ENCODE peak calls at places on chromosome 15, in five cellular contexts. B is A549, M is sigmoid colon, U is tibial nerve, K is adrenal gland. Q is an unnamed sample.

GRCh38 chr15:22811640-22812039 is 25.2 kb downstream of the NIPA1 start:
- DNase-seq in M (no peak), U (peak), K (peak), B (peak), Q (no peak)

GRCh38 chr15:56804908-56805307 is 71.6 kb upstream of the ZNF280D start:
- DNase-seq in K (no peak), M (no peak), B (no peak), U (no peak), Q (no peak)

GRCh38 chr15:25738171-25738792 is 124.8 kb downstream of the ATP10A start:
- DNase-seq in B (no peak), M (peak), U (peak), K (no peak), Q (no peak)

GRCh38 chr15:77033417-77033728 is 37.5 kb downstream of the TSPAN3 start:
- DNase-seq in B (no peak), U (no peak), M (peak), K (peak), Q (no peak)

GRCh38 chr15:70632981-70633380 is 130.4 kb downstream of the UACA start:
- DNase-seq in B (no peak), U (no peak), M (no peak), K (no peak), Q (no peak)

GRCh38 chr15:69450968-69451695 is 1.5 kb upstream of the RPLP1 start:
- DNase-seq in U (no peak), K (no peak), M (no peak), B (no peak), Q (no peak)

GRCh38 chr15:80864666-80865065 is 85.5 kb downstream of the CEMIP start:
- DNase-seq in M (no peak), U (no peak), B (no peak), K (no peak), Q (no peak)

GRCh38 chr15:83582386-83582785 is 71.5 kb upstream of the ADAMTSL3 start:
- DNase-seq in M (no peak), K (no peak), B (no peak), U (no peak), Q (no peak)

GRCh38 chr15:70505411-70505919 is 257.9 kb downstream of the UACA start:
- DNase-seq in B (peak), U (no peak), K (no peak), M (no peak), Q (no peak)

GRCh38 chr15:98799461-98799971 is 151.2 kb downstream of the IGF1R start:
- DNase-seq in K (no peak), M (no peak), B (peak), U (no peak), Q (no peak)

GRCh38 chr15:98671060-98672008 is 23.0 kb downstream of the IGF1R start:
- DNase-seq in K (no peak), M (no peak), U (no peak), B (no peak), Q (no peak)

DNA sequence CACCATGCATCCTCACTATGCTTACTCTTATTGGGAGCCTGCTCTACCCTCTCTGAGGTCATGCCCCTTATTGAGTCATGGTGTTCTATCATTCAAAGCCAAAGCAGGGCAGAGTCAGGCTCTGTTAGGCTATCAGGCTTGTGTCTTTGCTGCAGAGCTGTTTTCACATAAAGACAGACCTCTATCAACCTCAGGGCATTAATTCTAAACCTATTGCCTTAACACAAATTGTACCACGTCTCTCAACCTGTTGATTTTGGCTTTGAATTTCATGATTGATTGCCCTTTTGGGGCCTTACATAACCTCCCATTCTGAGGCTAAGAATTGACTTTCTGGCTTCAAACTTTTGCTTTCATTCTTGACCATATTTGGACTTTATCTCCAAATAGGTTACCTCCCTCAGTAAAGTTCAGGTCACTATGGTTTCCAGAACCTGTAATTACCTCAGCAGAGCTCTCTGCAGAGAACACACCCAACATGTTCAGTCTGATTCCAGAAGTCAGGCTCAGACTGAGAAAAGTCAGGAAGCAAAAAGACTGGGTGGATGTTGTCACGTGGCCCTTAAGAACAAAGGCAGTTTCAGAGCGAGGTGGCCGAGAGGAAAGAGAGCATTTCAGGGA is 221.4 kb upstream of the NANOGP8 start:
- DNase-seq in M (no peak), U (no peak), B (no peak), K (no peak), Q (no peak)
- TF ChIP-seq POLR2A in M (no peak), U (no peak), B (no peak), K (no peak), Q (no peak)

GRCh38 chr15:39580630-39581500 is at the start of gene THBS1:
- DNase-seq in M (peak), U (peak), B (peak), K (peak), Q (peak)
- TF ChIP-seq POLR2A in M (peak), U (peak), B (peak), K (peak), Q (peak)

GRCh38 chr15:90871716-90872480 is 3.5 kb downstream of the FURIN start:
- DNase-seq in U (no peak), B (no peak), K (no peak), M (no peak), Q (no peak)
- TF ChIP-seq POLR2A in U (no peak), B (no peak), K (no peak), M (no peak), Q (no peak)

DNA sequence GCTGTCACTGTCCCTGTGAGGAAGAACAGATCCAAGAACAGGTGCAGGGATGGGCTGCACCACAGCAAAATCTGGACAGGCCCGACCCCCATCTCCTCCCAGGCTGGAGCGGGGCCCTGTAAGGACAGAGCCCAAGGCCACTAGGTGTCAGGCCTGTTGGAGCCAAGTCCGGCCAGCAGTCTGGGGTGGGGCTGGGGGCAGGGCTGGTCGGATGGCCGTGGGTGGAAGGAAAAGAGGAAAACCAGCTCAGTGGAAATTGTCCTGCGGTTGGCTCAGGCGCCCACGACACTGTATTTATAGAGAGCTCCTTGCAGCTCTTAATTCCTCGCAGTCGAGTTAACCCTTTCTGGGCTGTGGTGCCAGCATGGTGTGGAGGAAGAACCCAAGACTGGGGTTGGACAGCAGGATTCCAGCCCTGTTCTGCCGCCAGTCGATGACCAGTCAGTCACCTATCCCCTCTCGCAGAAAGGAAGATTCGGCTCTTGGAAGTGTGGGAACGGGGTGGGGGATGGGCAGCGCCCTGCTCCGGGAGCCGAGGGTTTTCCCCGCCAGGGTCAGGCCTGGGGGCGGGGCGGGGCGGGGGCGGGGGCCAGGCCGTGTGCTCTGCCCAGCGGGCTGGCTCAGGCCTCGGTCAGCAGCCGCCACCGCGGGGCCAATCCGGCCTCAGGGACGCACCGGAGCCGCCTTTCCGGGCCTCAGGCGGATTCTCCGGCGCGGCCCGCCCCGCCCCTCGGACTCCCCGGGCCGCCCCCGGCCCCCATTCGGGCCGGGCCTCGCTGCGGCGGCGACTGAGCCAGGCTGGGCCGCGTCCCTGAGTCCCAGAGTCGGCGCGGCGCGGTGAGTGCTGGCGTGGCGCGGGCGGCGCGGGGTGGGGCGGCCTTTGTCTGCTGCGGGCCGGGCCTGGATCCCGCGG is at the start of gene CD276:
- DNase-seq in M (peak), U (peak), B (peak), K (peak), Q (peak)
- TF ChIP-seq POLR2A in M (no peak), U (peak), B (peak), K (peak), Q (peak)

GRCh38 chr15:90915808-90916440 is 12.8 kb downstream of the MAN2A2 start:
- DNase-seq in K (peak), U (no peak), B (no peak), M (peak), Q (no peak)

GRCh38 chr15:90915216-90915807 is 12.2 kb downstream of the MAN2A2 start:
- DNase-seq in B (no peak), U (no peak), K (no peak), M (no peak), Q (no peak)

GRCh38 chr15:90912770-90913075 is 9.6 kb downstream of the MAN2A2 start:
- DNase-seq in K (no peak), U (no peak), B (no peak), M (no peak), Q (no peak)

GRCh38 chr15:90913398-90913944 is 10.4 kb downstream of the MAN2A2 start:
- DNase-seq in B (no peak), M (no peak), K (no peak), U (no peak), Q (no peak)

DNA sequence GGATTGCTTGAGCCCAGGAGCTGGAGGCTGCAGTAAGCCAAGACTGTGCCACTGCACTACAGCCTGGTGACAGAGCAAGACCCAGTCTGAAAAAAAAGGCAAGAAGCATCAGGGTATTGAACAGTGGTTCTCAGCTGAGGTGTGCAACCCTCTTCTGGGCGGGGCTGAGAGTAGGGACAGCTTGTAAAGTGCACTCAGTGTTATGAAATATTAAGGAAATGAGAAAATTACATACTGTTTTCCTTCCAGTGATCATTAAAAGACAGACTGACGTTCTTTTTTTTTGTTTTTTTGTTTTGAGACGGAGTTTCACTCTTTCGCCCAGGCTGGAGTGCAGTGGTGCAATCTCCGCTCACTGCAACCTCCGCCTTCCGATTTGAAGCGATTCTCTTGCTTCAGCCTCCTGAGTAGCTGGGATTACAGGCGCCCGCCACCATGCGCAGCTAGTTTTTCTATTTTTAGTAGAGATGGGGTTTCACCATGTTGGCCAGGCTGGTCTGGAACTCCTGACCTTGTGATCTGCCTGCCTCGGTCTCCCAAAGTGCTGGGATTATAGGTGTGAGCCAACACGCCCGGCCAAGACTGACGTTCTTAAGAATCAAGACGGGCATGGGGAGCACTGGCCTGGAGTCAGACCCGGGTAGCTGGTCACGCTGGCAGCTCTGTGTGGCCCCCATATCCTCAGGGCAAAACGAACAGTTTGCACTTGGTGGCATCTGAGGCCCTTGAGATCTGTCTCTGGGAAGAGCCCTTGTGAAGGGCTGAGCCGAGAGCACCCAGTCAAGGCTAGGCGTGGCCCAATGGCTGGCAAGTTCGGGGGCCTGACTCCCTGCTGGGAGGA is 11.4 kb downstream of the MAN2A2 start:
- DNase-seq in B (no peak), M (no peak), U (no peak), K (no peak), Q (no peak)
- TF ChIP-seq POLR2A in B (no peak), M (no peak), U (no peak), K (no peak), Q (no peak)

DNA sequence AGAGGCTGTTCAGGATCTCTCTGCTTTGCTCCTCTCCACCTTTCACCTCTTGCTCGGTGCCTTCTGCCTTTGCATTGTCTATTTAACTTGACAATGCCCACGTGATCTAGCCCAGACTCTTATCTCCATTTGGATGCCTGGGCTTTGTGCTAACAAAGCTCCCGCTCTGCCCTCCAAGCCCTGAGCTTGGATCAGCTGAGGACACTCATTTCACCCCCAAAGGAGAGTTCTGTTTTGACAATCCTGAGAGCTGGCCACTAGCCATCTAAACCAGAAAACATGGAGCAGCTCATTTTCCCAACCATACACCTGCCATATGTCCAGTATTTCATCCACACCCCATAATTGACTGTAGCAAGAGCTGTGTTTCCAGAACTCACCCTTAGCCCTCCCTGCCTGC is 12.8 kb downstream of the GPR176 start:
- DNase-seq in U (no peak), M (no peak), K (no peak), B (no peak), Q (no peak)
- TF ChIP-seq POLR2A in U (no peak), M (no peak), K (no peak), B (no peak), Q (no peak)

GRCh38 chr15:58770857-58771620 is at the start of gene MINDY2:
- DNase-seq in U (peak), K (peak), M (peak), B (peak), Q (peak)
- TF ChIP-seq POLR2A in U (peak), K (peak), M (peak), B (peak), Q (peak)

GRCh38 chr15:91356083-91356482 is 256.0 kb downstream of the SV2B start:
- DNase-seq in K (no peak), U (no peak), M (no peak), B (no peak), Q (no peak)

GRCh38 chr15:91357527-91357926 is 257.5 kb downstream of the SV2B start:
- DNase-seq in K (no peak), U (no peak), B (no peak), M (no peak), Q (no peak)

DNA sequence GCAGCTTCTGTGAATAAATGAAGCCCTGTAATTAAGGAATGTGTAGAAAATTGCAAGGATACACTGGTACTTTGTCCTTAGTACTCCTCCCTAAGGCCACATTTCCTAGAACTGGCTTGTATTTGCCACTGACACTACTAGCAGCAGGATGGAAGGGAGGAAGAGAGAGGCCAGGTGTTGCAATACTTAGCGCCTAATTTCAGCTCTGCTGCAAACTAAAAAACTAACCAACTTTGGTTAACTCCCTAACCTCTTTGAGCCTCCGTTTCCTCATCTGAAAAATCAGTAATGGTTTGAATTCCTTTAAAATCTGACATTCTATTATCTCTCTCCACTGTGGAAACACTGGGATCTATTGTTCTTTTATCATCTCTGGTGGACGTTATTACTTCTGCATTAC is 257.0 kb downstream of the SV2B start:
- DNase-seq in B (no peak), M (no peak), U (no peak), K (no peak), Q (no peak)
- TF ChIP-seq POLR2A in B (no peak), M (no peak), U (no peak), K (no peak), Q (no peak)